ENCODE peak calls at places on chromosomes 16 and 17, in five cellular contexts. A is A673, P is mucosa of descending colon, C is heart right ventricle, K is GM20000. V is an unnamed sample.

GRCh38 chr16:49556252-49557069 is 182.9 kb downstream of the C16orf78 start:
- DNase-seq in A (peak; percentile 66), P (no peak), C (no peak), K (no peak), V (peak; percentile 33)

GRCh38 chr17:5619088-5619740 is 34.9 kb upstream of the NLRP1 start:
- DNase-seq in A (no peak), P (no peak), C (no peak), K (peak; percentile 33), V (no peak)

GRCh38 chr17:9408381-9408780 is 167.2 kb downstream of the STX8 start:
- DNase-seq in A (no peak), P (no peak), C (no peak), K (no peak), V (no peak)

GRCh38 chr17:38789185-38789584 is 10.2 kb downstream of the PIP4K2B start:
- DNase-seq in A (no peak), P (no peak), C (no peak), K (no peak), V (peak; percentile 37)

GRCh38 chr17:2808367-2809335 is 12.4 kb downstream of the RAP1GAP2 start:
- DNase-seq in A (no peak), P (no peak), C (no peak), K (no peak), V (no peak)

GRCh38 chr16:16004314-16004749 is 54.9 kb downstream of the ABCC1 start:
- DNase-seq in A (peak; percentile 54), P (no peak), C (no peak), K (no peak), V (no peak)

GRCh38 chr16:64841071-64841470 is 280.8 kb downstream of the CDH11 start:
- DNase-seq in A (no peak), P (no peak), C (no peak), K (no peak), V (no peak)

GRCh38 chr17:35243459-35244204 is 760 bp downstream of the SLFN5 start:
- DNase-seq in A (peak; percentile 44), P (peak; percentile 56), C (peak; percentile 33), K (peak; percentile 48), V (peak; percentile 37)

GRCh38 chr17:68396795-68397536 is 60.3 kb downstream of the WIPI1 start:
- DNase-seq in A (no peak), P (no peak), C (no peak), K (no peak), V (no peak)

GRCh38 chr16:75754126-75754525 is 27.8 kb upstream of the CPHXL start:
- DNase-seq in A (no peak), P (no peak), C (no peak), K (no peak), V (no peak)

GRCh38 chr16:71930013-71930563 is 34.8 kb downstream of the IST1 start:
- DNase-seq in A (no peak), P (no peak), C (no peak), K (no peak), V (no peak)

GRCh38 chr17:48244121-48244711 is 136.7 kb downstream of the SNX11 start:
- DNase-seq in A (peak; percentile 96), P (peak; percentile 36), C (no peak), K (no peak), V (no peak)

GRCh38 chr17:67280279-67280678 is 35.3 kb upstream of the HELZ start:
- DNase-seq in A (no peak), P (peak; percentile 3), C (no peak), K (no peak), V (no peak)

GRCh38 chr17:57085448-57086068 is 512 bp downstream of the AKAP1 start:
- DNase-seq in A (peak; percentile 63), P (peak; percentile 91), C (peak; percentile 72), K (peak; percentile 82), V (peak; percentile 70)

GRCh38 chr17:82985973-82986372 is 93.4 kb upstream of the METRNL start:
- DNase-seq in A (no peak), P (peak; percentile 76), C (no peak), K (peak; percentile 56), V (peak; percentile 60)

GRCh38 chr16:27528294-27528693 is 21.4 kb downstream of the GTF3C1 start:
- DNase-seq in A (no peak), P (no peak), C (no peak), K (no peak), V (no peak)

GRCh38 chr16:55759983-55760664 is 72.8 kb downstream of the CES1 start:
- DNase-seq in A (no peak), P (peak; percentile 52), C (no peak), K (no peak), V (peak; percentile 72)

GRCh38 chr17:21287703-21288449 is 3.4 kb downstream of the MAP2K3 start:
- DNase-seq in A (peak; percentile 94), P (peak; percentile 98), C (peak; percentile 95), K (peak; percentile 77), V (no peak)

GRCh38 chr17:78862073-78863023 is 21.7 kb upstream of the USP36 start:
- DNase-seq in A (no peak), P (peak; percentile 82), C (peak; percentile 52), K (no peak), V (no peak)

GRCh38 chr17:62017912-62018311 is 47.2 kb downstream of the MED13 start:
- DNase-seq in A (no peak), P (no peak), C (no peak), K (no peak), V (no peak)

GRCh38 chr16:11155284-11155806 is 100.7 kb downstream of the SOCS1 start:
- DNase-seq in A (no peak), P (no peak), C (no peak), K (no peak), V (no peak)

GRCh38 chr17:10278218-10278617 is 79.8 kb upstream of the GAS7 start:
- DNase-seq in A (peak; percentile 45), P (no peak), C (no peak), K (no peak), V (peak; percentile 18)

GRCh38 chr16:87305505-87306391 is 11.4 kb downstream of the C16orf95 start:
- DNase-seq in A (peak; percentile 24), P (no peak), C (no peak), K (no peak), V (no peak)
- TF ChIP-seq CTCF in A (no peak), P (no peak), C (no peak), K (no peak), V (no peak)

DNA sequence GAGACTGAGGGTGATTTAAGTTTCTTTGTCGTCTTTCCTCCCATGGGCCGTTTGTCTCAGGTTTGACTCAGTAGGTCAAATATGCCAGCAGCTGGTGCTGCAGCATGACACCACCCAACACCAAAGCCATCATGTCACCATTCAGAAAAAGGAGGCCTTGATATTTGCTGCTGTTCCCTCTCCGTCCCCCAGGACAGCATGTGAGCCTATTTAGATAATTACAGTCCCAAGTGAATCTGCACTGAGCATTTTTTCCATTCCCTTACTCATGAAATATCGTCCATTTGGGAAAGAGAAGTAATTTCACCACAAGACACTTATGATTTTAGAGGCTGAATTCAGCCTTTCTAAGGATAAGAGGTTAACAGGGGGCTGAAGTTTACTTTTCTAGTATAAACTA is 62.2 kb upstream of the ADORA2B start:
- DNase-seq in A (no peak), P (no peak), C (no peak), K (no peak), V (no peak)
- TF ChIP-seq CTCF in A (no peak), P (no peak), C (no peak), K (no peak), V (no peak)

GRCh38 chr16:81831722-81832126 is 52.6 kb downstream of the PLCG2 start:
- DNase-seq in A (no peak), P (peak; percentile 82), C (peak; percentile 37), K (peak; percentile 69), V (no peak)
- TF ChIP-seq CTCF in A (no peak), P (no peak), C (no peak), K (no peak), V (no peak)

GRCh38 chr17:1034652-1035210 is 37.8 kb downstream of the TIMM22 start:
- DNase-seq in A (peak; percentile 36), P (no peak), C (no peak), K (no peak), V (no peak)
- TF ChIP-seq CTCF in A (no peak), P (no peak), C (no peak), K (no peak), V (no peak)

DNA sequence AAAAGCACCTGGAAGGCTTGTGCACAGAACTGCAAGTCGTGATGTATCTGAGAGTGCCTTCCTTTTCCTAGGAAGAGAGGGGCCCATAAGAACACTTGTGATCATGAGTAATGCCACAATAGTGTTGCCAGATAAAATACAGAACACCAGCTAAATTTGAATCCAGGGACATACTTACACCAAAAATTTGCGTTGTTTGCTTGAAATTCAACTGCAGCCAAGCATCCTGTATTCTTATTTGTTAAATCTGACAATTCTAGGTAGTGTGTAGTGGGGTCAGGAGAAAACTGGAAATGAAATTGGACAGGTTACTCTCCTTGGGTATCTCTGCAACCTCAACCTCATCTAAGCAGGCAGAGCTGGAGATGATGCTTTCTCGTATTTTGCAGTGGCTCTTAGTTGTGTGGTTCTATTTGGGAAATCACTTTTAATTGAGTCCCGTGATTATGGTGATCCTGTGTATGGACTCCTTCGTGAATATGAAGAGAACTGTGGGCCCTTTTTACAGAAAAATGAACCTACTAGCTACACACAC is 12.0 kb downstream of the SLC35B1 start:
- DNase-seq in A (no peak), P (no peak), C (no peak), K (no peak), V (no peak)
- TF ChIP-seq CTCF in A (no peak), P (no peak), C (peak; percentile 16), K (no peak), V (no peak)

DNA sequence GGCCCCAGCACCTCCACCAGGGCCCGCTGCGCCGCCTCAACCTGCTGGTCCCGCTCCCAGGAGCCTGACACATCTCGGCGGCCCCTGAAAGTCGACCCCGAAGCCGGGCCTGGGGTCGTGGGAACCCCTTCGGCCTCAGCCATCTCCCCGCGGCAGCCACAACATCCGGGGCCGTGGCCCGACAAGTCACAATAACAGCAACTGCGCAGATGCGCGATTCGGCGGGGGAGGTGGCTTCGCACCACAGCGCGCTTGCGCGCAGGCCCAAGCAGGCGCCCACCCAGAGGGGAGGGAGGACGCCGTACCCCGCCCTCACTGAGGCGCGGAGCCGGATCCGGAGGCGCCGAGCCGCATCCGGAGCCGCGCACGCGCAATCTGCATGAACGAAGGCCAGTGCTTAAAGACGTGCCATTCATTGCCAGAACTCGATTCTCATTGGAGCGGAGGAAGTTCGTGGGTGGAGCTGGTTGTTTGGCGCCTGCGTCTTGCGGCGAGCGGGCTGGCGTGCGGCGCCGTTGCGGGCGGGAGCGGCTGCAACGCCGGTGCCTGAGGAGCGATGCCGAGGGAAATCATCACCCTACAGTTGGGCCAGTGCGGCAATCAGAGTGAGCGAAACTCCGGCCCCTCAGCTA is at the start of the genes RETREG3 and TUBG1:
- DNase-seq in A (peak; percentile 96), P (peak; percentile 99), C (peak; percentile 99), K (peak; percentile 99), V (peak; percentile 99)
- TF ChIP-seq CTCF in A (no peak), P (peak; percentile 23), C (peak; percentile 52), K (no peak), V (no peak)

GRCh38 chr17:45108595-45109521 is 23.5 kb downstream of the PLCD3 start:
- DNase-seq in A (no peak), P (no peak), C (no peak), K (no peak), V (no peak)
- TF ChIP-seq CTCF in A (no peak), P (no peak), C (peak; percentile 37), K (no peak), V (no peak)

V was measured in nephron progenitor cell.